ENCODE peak calls at places on chromosomes 5 and 9, in six cellular contexts. N is K562, Q is A549, X is HepG2, D is H1, G is endothelial cell of umbilical vein. A is an unnamed sample.

GRCh38 chr5:150377964-150378694 is 20.6 kb downstream of the TCOF1 start:
- DNase-seq in X (no peak), N (no peak), D (no peak), G (no peak), Q (peak), A (no peak)

GRCh38 chr5:39494099-39494498 is 69.3 kb upstream of the DAB2 start:
- DNase-seq in N (no peak), G (peak), D (no peak), X (no peak), Q (no peak), A (no peak)

GRCh38 chr9:88076286-88077070 is 61.8 kb downstream of the SPATA31C2 start:
- DNase-seq in N (peak), Q (peak), X (peak), G (peak), D (peak), A (peak)

GRCh38 chr5:15073453-15073852 is 201.9 kb upstream of the ANKH start:
- DNase-seq in D (no peak), X (no peak), Q (no peak), G (no peak), N (no peak), A (no peak)

GRCh38 chr9:92773810-92774209 is 9.2 kb upstream of the BICD2 start:
- DNase-seq in G (no peak), D (no peak), N (no peak), X (no peak), Q (no peak), A (no peak)

GRCh38 chr9:78539904-78540303 is 243.0 kb downstream of the PSAT1 start:
- DNase-seq in Q (peak), D (no peak), X (no peak), N (no peak), G (no peak), A (no peak)

GRCh38 chr5:127080001-127080478 is 6.7 kb upstream of the C5orf63 start:
- DNase-seq in N (peak), G (no peak), X (no peak), D (no peak), Q (no peak), A (no peak)

GRCh38 chr5:95941756-95942155 is 19.9 kb downstream of the ELL2 start:
- DNase-seq in G (no peak), D (no peak), N (no peak), Q (no peak), X (no peak), A (no peak)

GRCh38 chr9:133802256-133802655 is 64.1 kb upstream of the SARDH start:
- DNase-seq in X (no peak), Q (no peak), D (no peak), G (no peak), N (no peak), A (no peak)

GRCh38 chr5:181127907-181128626 is 2.9 kb downstream of the OR2V1 start:
- DNase-seq in X (no peak), G (no peak), D (no peak), Q (no peak), N (no peak), A (no peak)

GRCh38 chr9:35519697-35520403 is 29.9 kb downstream of the RUSC2 start:
- DNase-seq in N (no peak), G (no peak), Q (no peak), D (no peak), X (no peak), A (no peak)

GRCh38 chr9:14515564-14516198 is 177.6 kb downstream of the ZDHHC21 start:
- DNase-seq in N (no peak), D (peak), X (no peak), Q (no peak), G (no peak), A (peak)
- TF ChIP-seq JUN in N (no peak), D (no peak), X (no peak), Q (no peak), G (no peak), A (no peak)

GRCh38 chr5:79791843-79792242 is 102.2 kb downstream of the CMYA5 start:
- DNase-seq in D (no peak), G (no peak), N (no peak), X (no peak), Q (no peak), A (no peak)
- TF ChIP-seq JUN in D (no peak), G (no peak), N (no peak), X (no peak), Q (no peak), A (no peak)

GRCh38 chr5:6714221-6715041 is 1.2 kb downstream of the TENT4A start:
- DNase-seq in N (peak), D (no peak), Q (peak), G (peak), X (no peak), A (no peak)
- TF ChIP-seq JUN in N (no peak), D (no peak), Q (no peak), G (no peak), X (no peak), A (no peak)

GRCh38 chr9:128121466-128121810 is 6.1 kb downstream of the PTGES2 start:
- DNase-seq in X (no peak), N (no peak), Q (no peak), D (no peak), G (no peak), A (no peak)

GRCh38 chr9:128123451-128124080 is 4.0 kb downstream of the PTGES2 start:
- DNase-seq in D (no peak), G (no peak), X (no peak), Q (no peak), N (no peak), A (no peak)

GRCh38 chr9:128120741-128121465 is 6.6 kb downstream of the PTGES2 start:
- DNase-seq in N (no peak), Q (no peak), X (no peak), D (no peak), G (no peak), A (no peak)

GRCh38 chr9:128122809-128123175 is 4.7 kb downstream of the PTGES2 start:
- DNase-seq in N (no peak), D (no peak), Q (no peak), G (no peak), X (no peak), A (no peak)

DNA sequence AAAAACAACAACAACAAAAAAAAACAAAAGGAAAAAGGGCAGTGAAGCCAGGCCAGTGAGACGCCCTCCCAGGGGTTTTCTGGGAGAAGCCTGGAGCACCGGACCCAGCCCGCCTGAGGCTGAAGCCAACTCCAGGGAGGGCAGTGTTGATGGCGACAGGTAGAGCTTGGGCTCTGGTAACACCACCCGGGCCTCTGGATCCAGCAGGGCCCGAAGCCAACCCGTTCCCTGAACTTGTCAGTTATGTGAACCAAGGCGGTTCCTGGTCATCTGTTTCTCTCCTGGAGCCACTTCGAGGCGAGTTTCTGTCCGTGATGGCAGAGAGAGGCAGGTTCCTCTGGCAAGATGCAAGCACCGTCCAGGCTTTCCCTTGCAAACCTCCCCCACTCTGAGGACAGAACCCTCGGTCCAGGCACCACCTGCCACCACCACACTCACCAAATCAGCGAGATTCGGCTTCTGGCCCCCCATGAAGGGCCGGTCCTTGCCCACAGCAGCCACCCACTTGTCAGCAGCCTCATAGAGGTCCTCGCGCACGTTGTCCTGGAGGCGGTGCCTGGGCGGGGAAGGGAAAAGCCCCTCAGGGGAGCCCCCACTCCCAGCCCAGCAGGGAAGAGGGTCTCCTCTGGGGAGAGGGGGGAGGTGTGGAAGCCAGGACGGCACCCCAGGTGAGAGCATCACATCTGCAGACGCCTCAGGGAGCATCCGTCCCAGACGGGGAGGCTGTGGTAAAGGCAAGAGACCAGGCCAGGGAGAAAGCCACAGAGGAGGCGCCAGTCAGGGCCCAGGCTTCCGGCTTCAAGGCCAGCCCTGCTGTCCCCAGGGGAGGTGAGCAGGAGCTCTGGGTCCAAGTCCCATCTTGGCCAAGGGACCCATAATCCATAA is 5.4 kb downstream of the PTGES2 start:
- DNase-seq in D (no peak), N (no peak), X (no peak), Q (no peak), G (no peak), A (no peak)
- TF ChIP-seq JUN in D (no peak), N (no peak), X (no peak), Q (no peak), G (no peak), A (no peak)

GRCh38 chr5:34957299-34957698 is 27.9 kb downstream of the DNAJC21 start:
- DNase-seq in Q (no peak), N (no peak), D (no peak), G (no peak), X (no peak), A (no peak)
- TF ChIP-seq JUN in Q (no peak), N (no peak), D (no peak), G (no peak), X (no peak), A (no peak)

DNA sequence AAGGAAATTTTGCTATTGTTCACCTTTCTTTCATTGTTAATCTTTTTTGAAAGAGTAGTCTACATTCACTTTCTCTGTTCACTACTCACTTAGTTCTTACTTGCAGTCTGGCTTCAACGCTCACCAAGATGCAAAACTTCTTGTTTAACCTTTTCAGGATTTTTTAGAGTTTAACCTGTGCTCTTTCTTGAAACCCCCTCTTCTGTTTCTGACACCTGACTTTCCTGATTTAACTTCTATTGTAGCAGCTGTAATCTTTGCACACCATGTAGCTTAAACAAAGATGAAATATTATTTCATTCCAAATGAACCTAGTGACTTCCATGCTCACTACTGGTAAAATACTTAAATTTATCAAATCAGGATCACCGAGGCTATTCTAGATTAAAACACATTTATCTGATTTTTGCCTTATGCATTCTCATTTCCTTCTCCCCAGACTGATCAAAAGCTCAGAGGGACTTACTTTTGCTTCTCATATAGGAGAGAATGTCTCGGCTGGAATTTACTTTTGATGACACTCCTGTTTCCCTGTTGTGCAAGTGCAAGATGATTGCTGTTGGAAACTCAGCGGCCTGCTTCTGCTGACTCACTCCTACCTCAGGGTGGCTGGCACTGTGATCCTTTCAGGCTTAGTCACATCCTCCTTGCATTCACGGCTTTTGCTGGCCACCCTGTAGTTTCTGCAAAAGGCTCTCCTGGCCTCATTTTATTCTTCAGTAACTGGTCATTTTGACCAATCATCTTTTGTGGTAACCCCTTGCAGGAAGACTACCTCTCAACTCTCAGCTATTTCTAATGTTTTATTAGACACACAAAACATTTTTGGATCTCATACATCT is 109.3 kb upstream of the IFNE start:
- DNase-seq in N (no peak), D (peak), X (peak), G (peak), Q (peak), A (peak)
- TF ChIP-seq JUN in N (no peak), D (no peak), X (no peak), G (peak), Q (peak), A (no peak)

GRCh38 chr5:132486318-132487094 is 4.1 kb downstream of the IRF1 start:
- DNase-seq in X (no peak), G (no peak), N (no peak), D (no peak), Q (no peak), A (no peak)
- TF ChIP-seq JUN in X (no peak), G (no peak), N (no peak), D (no peak), Q (no peak), A (no peak)

DNA sequence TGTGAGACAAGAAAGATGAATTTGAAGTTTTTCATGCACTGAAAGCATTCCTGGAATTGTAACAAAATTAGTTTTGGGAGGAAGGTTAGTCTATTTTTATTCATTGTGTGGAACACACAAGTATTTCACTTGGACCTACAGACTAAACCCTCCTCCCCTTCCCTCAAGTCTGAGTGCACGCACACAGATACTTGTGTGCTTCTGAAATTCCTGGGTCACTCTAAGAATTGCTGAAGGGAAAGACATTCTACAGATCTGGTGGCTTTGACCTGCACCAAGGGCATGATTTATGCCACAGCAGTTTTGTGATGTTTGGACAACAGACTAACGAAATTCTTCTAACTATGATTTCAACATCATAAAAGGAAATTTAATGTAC is 150.5 kb downstream of the ARL15 start:
- DNase-seq in Q (no peak), G (no peak), N (no peak), X (no peak), D (no peak), A (no peak)
- TF ChIP-seq JUN in Q (no peak), G (no peak), N (no peak), X (no peak), D (no peak), A (no peak)

A was measured in WTC11.